ENCODE peak calls at places on chromosomes 1 and 21, in seven cellular contexts. Y is stimulated activated CD8-positive, alpha-beta memory T cell treated with anti-CD3 and anti-CD28 coated beads, Interleukin-15, amount 100 ng/mL, for 1 hour; U is breast epithelium; P is memory B cell; W is HTR-8/SVneo; G is neural progenitor cell; E is ELF-1. B is an unnamed sample.

GRCh38 chr1:37825508-37825907 is 17.5 kb upstream of the YRDC start:
- DNase-seq in U (no peak), W (no peak), Y (no peak), G (no peak), P (no peak), E (no peak), B (no peak)

GRCh38 chr1:46510341-46510997 is 20.8 kb downstream of the DMBX1 start:
- DNase-seq in U (no peak), P (no peak), Y (no peak), E (no peak), W (no peak), G (no peak), B (no peak)

GRCh38 chr1:47231314-47232186 is 475 bp downstream of the TAL1 start:
- DNase-seq in P (no peak), G (peak), E (peak), Y (no peak), W (no peak), U (no peak), B (no peak)

GRCh38 chr1:109279615-109280278 is 3.2 kb downstream of the PSRC1 start:
- DNase-seq in W (no peak), E (no peak), U (no peak), Y (no peak), P (no peak), G (no peak), B (no peak)

GRCh38 chr1:10947181-10947580 is 65.3 kb upstream of the TARDBP start:
- DNase-seq in P (no peak), W (no peak), Y (no peak), G (no peak), U (no peak), E (no peak), B (no peak)

GRCh38 chr21:45655071-45655470 is 11.5 kb downstream of the PCBP3 start:
- DNase-seq in G (no peak), Y (no peak), E (no peak), U (no peak), W (no peak), P (no peak), B (no peak)

GRCh38 chr1:48744032-48744431 is 32.7 kb downstream of the BEND5 start:
- DNase-seq in U (no peak), G (no peak), W (no peak), Y (no peak), E (no peak), P (no peak), B (peak)

GRCh38 chr1:203480084-203480483 is 4.5 kb downstream of the PRELP start:
- DNase-seq in P (no peak), G (no peak), W (no peak), U (no peak), Y (no peak), E (no peak), B (no peak)

GRCh38 chr1:23403038-23403336 is 21.6 kb downstream of the TCEA3 start:
- DNase-seq in G (no peak), U (no peak), Y (no peak), W (peak), E (no peak), P (no peak), B (no peak)

GRCh38 chr1:208534979-208535378 is 290.8 kb upstream of the PLXNA2 start:
- DNase-seq in G (no peak), E (no peak), P (no peak), Y (no peak), U (no peak), W (no peak), B (no peak)

GRCh38 chr1:9630331-9631081 is 21.0 kb upstream of the PIK3CD start:
- DNase-seq in W (no peak), E (no peak), U (no peak), Y (no peak), G (no peak), P (peak), B (no peak)

GRCh38 chr1:157806431-157807149 is 13.3 kb downstream of the FCRL1 start:
- DNase-seq in W (no peak), U (no peak), E (no peak), G (no peak), P (peak), Y (no peak), B (no peak)

GRCh38 chr21:32349333-32349944 is 43.4 kb downstream of the URB1 start:
- DNase-seq in W (no peak), G (no peak), Y (no peak), U (no peak), E (no peak), P (no peak), B (no peak)

GRCh38 chr1:35269190-35269988 is 880 bp downstream of the ZMYM4 start:
- DNase-seq in Y (no peak), G (no peak), P (no peak), E (peak), W (no peak), U (no peak), B (no peak)

GRCh38 chr1:156134716-156135435 is 18.5 kb upstream of the SEMA4A start:
- DNase-seq in W (no peak), E (no peak), U (no peak), Y (no peak), G (no peak), P (no peak), B (no peak)

GRCh38 chr1:6008696-6009095 is 16.5 kb upstream of the NPHP4 start:
- DNase-seq in P (no peak), U (no peak), Y (no peak), W (no peak), G (no peak), E (no peak), B (no peak)

GRCh38 chr1:93905051-93905450 is 4.2 kb downstream of the GCLM start:
- DNase-seq in G (no peak), U (no peak), W (no peak), P (no peak), E (no peak), Y (no peak), B (no peak)

GRCh38 chr1:16026723-16027484 is 5.1 kb downstream of the CLCNKA start:
- DNase-seq in W (no peak), E (peak), P (no peak), U (no peak), Y (no peak), G (peak), B (no peak)

GRCh38 chr1:212655668-212656440 is 43.8 kb downstream of the BATF3 start:
- DNase-seq in P (no peak), G (no peak), W (peak), Y (no peak), E (peak), U (no peak), B (peak)

GRCh38 chr1:79041666-79042065 is 35.1 kb upstream of the ADGRL4 start:
- DNase-seq in U (no peak), P (no peak), Y (no peak), W (no peak), E (no peak), G (no peak), B (no peak)

GRCh38 chr1:225987491-225988316 is 11.4 kb downstream of the SDE2 start:
- DNase-seq in G (peak), E (no peak), W (no peak), Y (no peak), P (no peak), U (no peak), B (no peak)

GRCh38 chr1:77639056-77639455 is 43.4 kb downstream of the ZZZ3 start:
- DNase-seq in E (no peak), G (no peak), Y (no peak), W (peak), P (no peak), U (no peak), B (no peak)

GRCh38 chr1:234519506-234519905 is 40.5 kb upstream of the TARBP1 start:
- DNase-seq in W (no peak), E (no peak), Y (no peak), P (no peak), G (no peak), U (no peak), B (no peak)

GRCh38 chr1:23101101-23101827 is 67.4 kb downstream of the LUZP1 start:
- DNase-seq in U (no peak), G (no peak), Y (no peak), P (no peak), W (no peak), E (no peak), B (no peak)

GRCh38 chr1:14184346-14184963 is 414.0 kb upstream of the KAZN start:
- DNase-seq in Y (no peak), E (no peak), P (no peak), U (no peak), G (no peak), W (no peak), B (no peak)

GRCh38 chr1:93033785-93034184 is 45.3 kb upstream of the MTF2 start:
- DNase-seq in P (no peak), U (no peak), W (no peak), G (no peak), Y (no peak), E (no peak), B (no peak)

GRCh38 chr1:108050134-108050533 is 85.2 kb upstream of the VAV3 start:
- DNase-seq in P (no peak), W (no peak), Y (no peak), U (no peak), G (no peak), E (no peak), B (no peak)

GRCh38 chr1:226054519-226055327 is 7.8 kb upstream of the H3-3A start:
- DNase-seq in G (no peak), E (no peak), U (no peak), W (no peak), P (no peak), Y (no peak), B (no peak)

GRCh38 chr1:239287296-239287695 is 99.1 kb upstream of the CHRM3 start:
- DNase-seq in U (no peak), W (no peak), Y (no peak), P (no peak), E (no peak), G (peak), B (no peak)

GRCh38 chr1:29444782-29445325 is 208.5 kb downstream of the PTPRU start:
- DNase-seq in W (no peak), E (no peak), U (no peak), Y (no peak), G (no peak), P (no peak), B (no peak)

GRCh38 chr1:167981933-167982332 is 45.1 kb upstream of the MPC2 start:
- DNase-seq in U (no peak), W (no peak), E (no peak), P (no peak), G (no peak), Y (no peak), B (no peak)